ENCODE peak calls at places on chromosomes 12 and 14, in ten cellular contexts. Y is ovary, G is stomach, V is prostate gland, F is NB4, W is upper lobe of left lung, R is OCI-LY7, S is Caco-2, I is mucosa of descending colon, O is astrocyte of the cerebellum. M is an unnamed sample.

GRCh38 chr12:33617218-33617617 is 177.6 kb upstream of the SYT10 start:
- DNase-seq in Y (no peak), G (no peak), V (no peak), F (no peak), W (no peak), R (no peak), S (no peak), I (no peak), O (no peak), M (no peak)

GRCh38 chr14:70735043-70735442 is 74.3 kb downstream of the MAP3K9 start:
- DNase-seq in Y (no peak), G (no peak), V (no peak), F (no peak), W (no peak), R (no peak), S (no peak), I (no peak), O (no peak), M (no peak)

GRCh38 chr12:90627180-90627896 is 327.6 kb downstream of the CCER1 start:
- DNase-seq in Y (no peak), G (no peak), V (no peak), F (no peak), W (no peak), R (no peak), S (no peak), I (no peak), O (peak), M (no peak)

GRCh38 chr14:104638190-104638589 is 33.6 kb upstream of the TMEM179 start:
- DNase-seq in Y (no peak), G (no peak), V (no peak), F (no peak), W (no peak), R (no peak), S (no peak), I (no peak), O (no peak), M (no peak)

GRCh38 chr14:77208266-77208978 is 26.8 kb downstream of the TMEM63C start:
- DNase-seq in Y (peak), G (peak), V (peak), F (peak), W (no peak), R (peak), S (peak), I (peak), O (peak), M (peak)

GRCh38 chr14:56841611-56842010 is 31.3 kb upstream of the OTX2 start:
- DNase-seq in Y (no peak), G (no peak), V (no peak), F (no peak), W (no peak), R (no peak), S (no peak), I (no peak), O (no peak), M (no peak)

GRCh38 chr14:101400815-101401214 is 160.5 kb upstream of the DIO3 start:
- DNase-seq in Y (no peak), G (no peak), V (no peak), F (no peak), W (no peak), R (no peak), S (no peak), I (no peak), O (no peak), M (no peak)

GRCh38 chr14:92641306-92641705 is 107.1 kb downstream of the LGMN start:
- DNase-seq in Y (no peak), G (no peak), V (no peak), F (no peak), W (no peak), R (no peak), S (no peak), I (no peak), O (no peak), M (no peak)

GRCh38 chr14:103260629-103261124 is 73.4 kb upstream of the EIF5 start:
- DNase-seq in Y (peak), G (peak), V (peak), F (no peak), W (no peak), R (no peak), S (peak), I (peak), O (peak), M (peak)

GRCh38 chr12:114480309-114481199 is 74.6 kb upstream of the TBX5 start:
- DNase-seq in Y (no peak), G (no peak), V (no peak), F (no peak), W (peak), R (no peak), S (no peak), I (no peak), O (no peak), M (no peak)

GRCh38 chr14:78697341-78697740 is 527.2 kb downstream of the NRXN3 start:
- DNase-seq in Y (no peak), G (no peak), V (no peak), F (peak), W (no peak), R (peak), S (peak), I (no peak), O (peak), M (peak)

GRCh38 chr14:71371711-71372396 is 464.6 kb downstream of the PCNX1 start:
- DNase-seq in Y (no peak), G (no peak), V (no peak), F (no peak), W (no peak), R (no peak), S (no peak), I (no peak), O (no peak), M (no peak)

GRCh38 chr12:99810718-99811593 is 163.4 kb downstream of the GARIN6 start:
- DNase-seq in Y (no peak), G (no peak), V (no peak), F (peak), W (no peak), R (peak), S (no peak), I (no peak), O (peak), M (peak)
- TF ChIP-seq CTCF in Y (no peak), G (no peak), V (peak), F (no peak), W (no peak), R (peak), S (no peak), I (no peak), O (peak), M (peak)

GRCh38 chr12:128675576-128675975 is 148.2 kb downstream of the SLC15A4 start:
- DNase-seq in Y (no peak), G (no peak), V (no peak), F (no peak), W (no peak), R (no peak), S (no peak), I (no peak), O (no peak), M (no peak)

GRCh38 chr12:128671528-128672042 is 152.2 kb downstream of the SLC15A4 start:
- DNase-seq in Y (no peak), G (no peak), V (no peak), F (peak), W (no peak), R (no peak), S (no peak), I (no peak), O (no peak), M (no peak)

DNA sequence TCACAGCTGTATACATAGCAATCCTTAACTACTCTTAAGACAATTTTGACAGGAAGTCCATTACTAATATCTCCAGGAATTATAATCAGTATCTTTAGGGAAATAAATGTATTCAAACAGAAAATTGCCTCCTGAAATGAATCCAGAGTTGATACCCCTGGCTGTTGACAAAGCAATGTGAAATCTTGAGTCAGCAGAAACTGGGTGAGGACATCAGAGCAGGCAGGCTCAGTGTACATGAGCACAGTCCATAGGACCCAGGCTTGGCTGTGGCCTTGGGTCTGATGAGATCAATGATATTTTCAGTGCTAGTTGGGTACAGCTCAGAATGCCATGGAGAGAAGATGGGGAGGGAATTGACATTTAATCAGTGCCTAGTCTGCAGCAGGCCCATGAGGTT is 151.3 kb downstream of the SLC15A4 start:
- DNase-seq in Y (no peak), G (no peak), V (no peak), F (no peak), W (no peak), R (no peak), S (no peak), I (no peak), O (no peak), M (no peak)
- H3K4me3 ChIP-seq in Y (no peak), G (no peak), V (no peak), F (no peak), W (no peak), R (no peak), S (no peak), I (no peak), O (no peak), M (no peak)

GRCh38 chr12:81639196-81639595 is 120.0 kb downstream of the PPFIA2 start:
- DNase-seq in Y (no peak), G (no peak), V (no peak), F (no peak), W (no peak), R (no peak), S (no peak), I (no peak), O (peak), M (no peak)

GRCh38 chr12:81644503-81644902 is 114.6 kb downstream of the PPFIA2 start:
- DNase-seq in Y (no peak), G (no peak), V (no peak), F (peak), W (no peak), R (peak), S (peak), I (no peak), O (peak), M (peak)
- TF ChIP-seq CTCF in Y (no peak), G (peak), V (peak), F (no peak), W (no peak), R (peak), S (peak), I (no peak), O (peak), M (peak)

GRCh38 chr12:43551971-43552559 is at the start of gene ADAMTS20:
- DNase-seq in Y (no peak), G (no peak), V (no peak), F (no peak), W (peak), R (no peak), S (no peak), I (no peak), O (no peak), M (no peak)

GRCh38 chr12:43551271-43551970 is 582 bp downstream of the ADAMTS20 start:
- DNase-seq in Y (no peak), G (no peak), V (no peak), F (no peak), W (peak), R (no peak), S (no peak), I (no peak), O (no peak), M (no peak)

GRCh38 chr12:43556057-43556456 is 4.1 kb upstream of the ADAMTS20 start:
- DNase-seq in Y (no peak), G (no peak), V (no peak), F (no peak), W (no peak), R (no peak), S (no peak), I (no peak), O (no peak), M (no peak)

DNA sequence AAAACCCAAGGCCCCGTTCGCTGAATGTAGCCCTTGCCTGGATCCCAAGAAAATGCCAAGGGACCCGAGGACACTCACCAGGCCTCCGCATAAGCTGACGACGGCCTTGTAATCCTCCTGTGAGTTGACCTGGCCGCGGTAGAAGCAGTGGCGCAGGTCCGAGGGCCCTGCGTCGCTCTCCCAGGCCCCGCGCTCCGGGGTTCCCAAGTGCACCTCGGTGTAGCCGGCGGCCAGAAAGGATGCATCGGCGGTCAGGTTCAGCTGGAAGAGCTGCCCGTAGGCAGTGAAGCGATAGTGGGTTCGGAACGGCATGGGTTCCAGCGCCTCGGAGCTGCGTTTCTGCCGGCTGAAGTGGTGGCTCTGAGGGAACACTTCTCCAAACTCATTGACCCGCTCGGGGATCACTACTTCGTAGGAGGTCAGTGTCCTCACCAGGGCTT is 1.2 kb downstream of the ADAMTS20 start:
- DNase-seq in Y (no peak), G (no peak), V (no peak), F (no peak), W (peak), R (no peak), S (no peak), I (no peak), O (no peak), M (no peak)
- H3K4me3 ChIP-seq in Y (no peak), G (no peak), V (no peak), F (no peak), W (no peak), R (no peak), S (no peak), I (no peak), O (peak), M (no peak)

DNA sequence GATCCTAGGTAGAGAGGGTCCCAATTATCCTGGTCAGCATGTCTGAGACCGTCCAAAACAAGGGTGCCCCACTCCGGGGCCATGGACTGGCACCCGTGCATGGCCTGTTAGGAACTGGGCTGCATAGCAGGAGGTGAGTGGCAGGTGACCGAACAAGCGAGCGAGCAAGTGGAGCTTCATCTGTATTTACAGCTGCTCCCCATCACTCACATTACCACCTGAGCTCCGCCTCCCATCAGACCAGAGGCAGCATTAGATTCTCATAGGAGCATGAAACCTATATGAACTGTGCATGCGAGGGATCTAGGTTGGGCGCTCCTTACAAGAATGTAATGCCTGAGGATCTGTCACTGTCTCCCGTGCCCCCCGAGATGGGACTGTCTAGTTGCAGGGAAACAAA is 44.4 kb upstream of the TMCC3 start:
- DNase-seq in Y (no peak), G (no peak), V (no peak), F (no peak), W (no peak), R (no peak), S (no peak), I (no peak), O (no peak), M (no peak)
- TF ChIP-seq CTCF in Y (no peak), G (no peak), V (no peak), F (no peak), W (no peak), R (no peak), S (no peak), I (no peak), O (no peak), M (no peak)

GRCh38 chr14:68654471-68654941 is 138.4 kb downstream of the ZFP36L1 start:
- DNase-seq in Y (peak), G (no peak), V (no peak), F (no peak), W (no peak), R (no peak), S (no peak), I (no peak), O (no peak), M (no peak)

GRCh38 chr14:68657300-68658028 is 135.4 kb downstream of the ZFP36L1 start:
- DNase-seq in Y (peak), G (no peak), V (no peak), F (no peak), W (no peak), R (no peak), S (no peak), I (no peak), O (no peak), M (no peak)

GRCh38 chr14:68655021-68655811 is 137.7 kb downstream of the ZFP36L1 start:
- DNase-seq in Y (peak), G (no peak), V (no peak), F (no peak), W (no peak), R (no peak), S (no peak), I (no peak), O (no peak), M (no peak)

GRCh38 chr14:68656452-68656851 is 136.4 kb downstream of the ZFP36L1 start:
- DNase-seq in Y (peak), G (no peak), V (no peak), F (no peak), W (no peak), R (no peak), S (no peak), I (no peak), O (no peak), M (no peak)

DNA sequence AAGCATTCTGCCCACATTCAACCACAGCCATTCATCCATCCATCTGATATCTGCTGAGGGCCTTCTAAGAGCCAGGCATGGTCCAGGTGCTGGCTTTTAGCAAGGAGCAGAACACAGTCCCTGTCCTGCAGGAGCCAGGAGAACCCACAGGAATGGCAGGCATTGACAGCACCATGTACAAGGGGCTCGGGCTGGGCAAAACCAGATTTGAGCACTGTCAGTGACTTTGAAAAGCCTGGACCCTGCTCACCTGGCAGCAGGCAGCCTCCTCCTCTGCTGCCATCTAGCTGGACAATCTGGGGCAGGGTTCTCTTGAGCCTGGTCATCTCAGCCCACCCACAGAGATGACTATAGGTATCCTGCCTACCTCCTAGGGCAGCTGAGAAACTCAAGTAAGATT is 136.9 kb downstream of the ZFP36L1 start:
- DNase-seq in Y (peak), G (no peak), V (no peak), F (no peak), W (no peak), R (peak), S (peak), I (no peak), O (no peak), M (no peak)
- H3K4me3 ChIP-seq in Y (no peak), G (no peak), V (no peak), F (no peak), W (no peak), R (no peak), S (no peak), I (no peak), O (no peak), M (no peak)

DNA sequence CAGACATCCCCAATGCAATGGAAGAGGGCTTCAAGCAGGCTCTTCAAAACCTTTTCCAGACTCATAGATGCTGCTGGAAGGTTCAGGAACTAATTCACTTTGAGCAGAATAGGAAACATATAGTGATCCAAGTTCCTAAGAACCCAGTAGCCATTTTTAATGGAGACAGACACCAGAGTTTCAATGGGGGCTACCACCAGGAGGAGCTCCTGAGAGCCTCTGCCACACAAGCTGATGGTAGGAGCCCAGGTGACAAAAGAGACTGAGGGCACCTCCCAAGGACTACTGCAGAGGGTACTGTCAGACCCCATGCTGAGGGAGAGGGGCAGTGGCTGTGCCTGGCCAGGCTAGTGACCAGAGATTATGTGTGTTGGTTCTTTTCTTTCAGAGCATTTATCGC is 45.9 kb downstream of the IFNG start:
- DNase-seq in Y (no peak), G (no peak), V (no peak), F (peak), W (no peak), R (peak), S (peak), I (no peak), O (no peak), M (no peak)
- TF ChIP-seq CTCF in Y (no peak), G (no peak), V (no peak), F (peak), W (no peak), R (peak), S (no peak), I (no peak), O (peak), M (peak)

GRCh38 chr14:99952453-99952852 is 112.8 kb upstream of the EVL start:
- DNase-seq in Y (no peak), G (no peak), V (no peak), F (no peak), W (no peak), R (no peak), S (no peak), I (no peak), O (no peak), M (no peak)
- H3K4me3 ChIP-seq in Y (no peak), G (no peak), V (no peak), F (no peak), W (no peak), R (no peak), S (no peak), I (no peak), O (no peak), M (no peak)

GRCh38 chr12:85424581-85425348 is 144.7 kb downstream of the ALX1 start:
- DNase-seq in Y (no peak), G (peak), V (no peak), F (peak), W (no peak), R (peak), S (peak), I (no peak), O (peak), M (no peak)
- TF ChIP-seq CTCF in Y (no peak), G (peak), V (peak), F (peak), W (no peak), R (peak), S (peak), I (no peak), O (peak), M (peak)